ENCODE peak calls at places on chromosomes 5 and 9, in five cellular contexts. M is H9, Z is neuronal stem cell, A is mesendoderm, G is mesenchymal stem cell. U is an unnamed sample.

GRCh38 chr9:113155911-113156559 is 5.2 kb downstream of the SLC31A2 start:
- DNase-seq in M (no peak), Z (no peak), A (no peak), G (no peak), U (no peak)

GRCh38 chr5:149804478-149805450 is 74.7 kb downstream of the PPARGC1B start:
- DNase-seq in M (no peak), Z (no peak), A (no peak), G (no peak), U (no peak)

GRCh38 chr9:138082918-138083636 is 205.5 kb downstream of the CACNA1B start:
- DNase-seq in M (no peak), Z (no peak), A (no peak), G (no peak), U (no peak)

GRCh38 chr5:13591621-13592020 is 352.9 kb downstream of the DNAH5 start:
- DNase-seq in M (no peak), Z (no peak), A (no peak), G (peak), U (peak)

GRCh38 chr5:38249286-38249685 is 9.1 kb upstream of the EGFLAM start:
- DNase-seq in M (no peak), Z (no peak), A (no peak), G (peak), U (no peak)

GRCh38 chr9:93670208-93671029 is 94.0 kb downstream of the PHF2 start:
- DNase-seq in M (peak), Z (no peak), A (no peak), G (peak), U (peak)

GRCh38 chr5:54671111-54671531 is 153.6 kb downstream of the SNX18 start:
- DNase-seq in M (no peak), Z (no peak), A (no peak), G (peak), U (peak)

GRCh38 chr9:113614843-113615648 is 151.5 kb downstream of the RGS3 start:
- DNase-seq in M (peak), Z (no peak), A (no peak), G (peak), U (peak)

GRCh38 chr9:84917366-84918063 is 248.0 kb downstream of the NTRK2 start:
- DNase-seq in M (no peak), Z (no peak), A (peak), G (no peak), U (no peak)

GRCh38 chr5:178323961-178324360 is 91.4 kb upstream of the PHYKPL start:
- DNase-seq in M (no peak), Z (no peak), A (no peak), G (no peak), U (no peak)

GRCh38 chr9:38344566-38345324 is 47.8 kb upstream of the ALDH1B1 start:
- DNase-seq in M (no peak), Z (no peak), A (no peak), G (no peak), U (no peak)

GRCh38 chr5:14552017-14552416 is 29.6 kb upstream of the OTULINL start:
- DNase-seq in M (no peak), Z (no peak), A (no peak), G (no peak), U (no peak)

GRCh38 chr5:1412621-1413020 is 32.6 kb downstream of the SLC6A3 start:
- DNase-seq in M (no peak), Z (no peak), A (no peak), G (no peak), U (no peak)

GRCh38 chr9:5582835-5583195 is 46.1 kb upstream of the RIC1 start:
- DNase-seq in M (no peak), Z (no peak), A (no peak), G (peak), U (peak)

GRCh38 chr9:21696411-21696865 is 106.0 kb upstream of the MTAP start:
- DNase-seq in M (peak), Z (no peak), A (peak), G (no peak), U (no peak)

GRCh38 chr9:121823451-121824169 is 172.2 kb downstream of the DAB2IP start:
- DNase-seq in M (no peak), Z (no peak), A (no peak), G (no peak), U (no peak)

GRCh38 chr9:125564641-125565040 is 142.4 kb downstream of the MAPKAP1 start:
- DNase-seq in M (no peak), Z (no peak), A (no peak), G (no peak), U (no peak)

GRCh38 chr9:121838757-121839669 is 187.6 kb downstream of the DAB2IP start:
- DNase-seq in M (no peak), Z (no peak), A (no peak), G (no peak), U (no peak)

GRCh38 chr5:111251941-111252340 is 27.8 kb downstream of the CAMK4 start:
- DNase-seq in M (no peak), Z (no peak), A (no peak), G (no peak), U (peak)

GRCh38 chr5:154521756-154522155 is 43.7 kb upstream of the HAND1 start:
- DNase-seq in M (no peak), Z (no peak), A (peak), G (no peak), U (no peak)

GRCh38 chr5:72543365-72543764 is 36.2 kb upstream of the ZNF366 start:
- DNase-seq in M (no peak), Z (no peak), A (no peak), G (peak), U (peak)

GRCh38 chr9:93630806-93631411 is 54.5 kb downstream of the PHF2 start:
- DNase-seq in M (no peak), Z (no peak), A (no peak), G (no peak), U (no peak)

GRCh38 chr5:43315262-43315661 is 2.0 kb upstream of the HMGCS1 start:
- DNase-seq in M (no peak), Z (no peak), A (peak), G (peak), U (peak)

GRCh38 chr5:151906246-151906645 is 18.4 kb downstream of the GLRA1 start:
- DNase-seq in M (no peak), Z (no peak), A (no peak), G (no peak), U (peak)

GRCh38 chr5:142874537-142874936 is 104.4 kb downstream of the ARHGAP26 start:
- DNase-seq in M (no peak), Z (no peak), A (no peak), G (no peak), U (no peak)

GRCh38 chr5:135978212-135978631 is 23.4 kb upstream of the LECT2 start:
- DNase-seq in M (no peak), Z (no peak), A (peak), G (no peak), U (no peak)

GRCh38 chr5:43357797-43358196 is 44.6 kb upstream of the HMGCS1 start:
- DNase-seq in M (no peak), Z (no peak), A (no peak), G (no peak), U (no peak)

GRCh38 chr5:80141147-80141671 is 106.1 kb downstream of the THBS4 start:
- DNase-seq in M (peak), Z (peak), A (peak), G (peak), U (peak)

GRCh38 chr5:42944989-42945388 is 95.1 kb downstream of the ANXA2R start:
- DNase-seq in M (no peak), Z (no peak), A (peak), G (peak), U (peak)

GRCh38 chr9:2336055-2336454 is 285.5 kb upstream of the VLDLR start:
- DNase-seq in M (no peak), Z (no peak), A (peak), G (no peak), U (peak)

GRCh38 chr5:102858808-102859207 is 103.7 kb downstream of the PAM start:
- DNase-seq in M (no peak), Z (no peak), A (no peak), G (peak), U (peak)

GRCh38 chr9:124469011-124469832 is 19.0 kb downstream of the ADGRD2 start:
- DNase-seq in M (no peak), Z (no peak), A (no peak), G (no peak), U (no peak)

GRCh38 chr5:17305964-17306725 is 88.7 kb downstream of the BASP1 start:
- DNase-seq in M (peak), Z (no peak), A (peak), G (peak), U (peak)

GRCh38 chr5:37735649-37736347 is 104.0 kb downstream of the GDNF start:
- DNase-seq in M (no peak), Z (no peak), A (no peak), G (peak), U (peak)

GRCh38 chr5:176690911-176691310 is 43.6 kb downstream of the TSPAN17 start:
- DNase-seq in M (no peak), Z (no peak), A (no peak), G (no peak), U (no peak)

GRCh38 chr5:176691524-176691923 is 44.2 kb downstream of the TSPAN17 start:
- DNase-seq in M (no peak), Z (no peak), A (no peak), G (no peak), U (no peak)

GRCh38 chr5:176693477-176693851 is 46.2 kb downstream of the TSPAN17 start:
- DNase-seq in M (no peak), Z (no peak), A (no peak), G (no peak), U (no peak)

GRCh38 chr5:176692835-176693476 is 45.7 kb downstream of the TSPAN17 start:
- DNase-seq in M (no peak), Z (no peak), A (no peak), G (no peak), U (no peak)

GRCh38 chr5:176692326-176692725 is 45.0 kb downstream of the TSPAN17 start:
- DNase-seq in M (no peak), Z (no peak), A (no peak), G (no peak), U (no peak)
- H2BK15ac ChIP-seq in M (no peak), Z (peak), A (no peak), G (no peak), U (no peak)

GRCh38 chr5:98813755-98814154 is 40.3 kb downstream of the RGMB start:
- DNase-seq in M (no peak), Z (no peak), A (no peak), G (no peak), U (no peak)

DNA sequence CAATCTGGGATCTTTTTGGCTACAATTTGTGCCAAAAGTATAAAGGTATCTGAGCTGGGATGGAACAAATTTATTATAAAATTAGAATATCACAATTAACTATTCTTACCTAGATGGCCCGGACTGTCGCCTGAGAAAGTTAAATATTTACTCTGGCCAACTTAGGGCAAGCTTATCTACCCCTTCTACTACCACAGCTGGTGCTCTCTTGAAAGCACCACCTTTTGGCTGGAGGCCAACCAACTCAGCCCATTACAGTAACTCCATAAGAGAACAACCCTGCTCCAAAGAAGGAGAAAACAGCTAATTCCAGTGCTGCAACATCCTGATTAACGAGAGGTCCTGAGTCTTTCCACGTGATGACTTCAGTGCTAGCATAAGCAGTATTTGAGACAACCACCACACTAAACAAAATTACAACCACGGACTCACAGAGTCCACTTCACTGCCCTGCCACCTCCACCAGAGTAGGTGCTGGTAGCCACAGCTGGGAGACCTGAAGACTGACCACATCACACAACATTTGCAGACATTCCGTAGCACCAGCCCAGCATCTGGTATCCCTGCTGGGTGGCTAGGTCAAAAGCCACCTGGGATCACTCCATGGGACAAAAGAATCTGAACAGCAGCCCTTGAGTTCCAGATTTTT is 43.2 kb downstream of the RGMB start:
- DNase-seq in M (no peak), Z (no peak), A (no peak), G (no peak), U (no peak)
- H2BK15ac ChIP-seq in M (no peak), Z (no peak), A (no peak), G (no peak), U (no peak)

DNA sequence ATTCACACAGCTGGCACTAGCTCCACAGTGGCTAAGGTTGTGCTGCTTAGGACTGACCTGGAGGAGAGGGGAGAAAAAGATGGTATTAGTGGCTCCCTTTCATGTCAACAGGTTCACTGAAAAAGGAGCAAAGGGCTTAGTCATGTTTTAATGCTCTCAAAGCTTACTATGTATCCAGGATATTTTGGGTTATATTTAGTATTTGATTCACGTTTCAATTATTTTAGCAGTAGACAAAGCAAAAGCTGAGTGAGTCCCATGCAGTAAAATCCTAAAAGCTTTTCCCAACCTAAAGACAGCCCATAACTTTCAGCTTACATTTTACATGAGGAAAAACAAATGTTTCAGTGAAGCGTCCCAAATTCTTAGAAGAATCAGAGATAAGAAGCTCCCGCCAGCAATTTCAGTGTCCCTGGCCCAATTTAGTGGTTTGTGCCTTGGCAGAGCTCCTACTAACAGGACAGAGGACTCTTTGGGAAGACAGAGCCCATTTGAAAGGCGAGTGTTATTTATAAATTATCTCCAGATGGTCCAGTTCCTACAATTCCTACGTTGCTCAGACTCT is 224.8 kb upstream of the ANKRD55 start:
- DNase-seq in M (no peak), Z (no peak), A (no peak), G (no peak), U (peak)
- H2BK15ac ChIP-seq in M (no peak), Z (no peak), A (no peak), G (no peak), U (peak)

GRCh38 chr9:126641118-126641851 is 27.6 kb downstream of the LMX1B start:
- DNase-seq in M (no peak), Z (no peak), A (no peak), G (no peak), U (no peak)
- H2BK15ac ChIP-seq in M (no peak), Z (peak), A (no peak), G (no peak), U (no peak)

GRCh38 chr9:88191451-88191850 is 53.2 kb upstream of the SPATA31C2 start:
- DNase-seq in M (no peak), Z (no peak), A (no peak), G (no peak), U (no peak)
- H2BK15ac ChIP-seq in M (no peak), Z (no peak), A (no peak), G (no peak), U (no peak)

GRCh38 chr9:129491486-129491855 is 129.4 kb downstream of the C9orf50 start:
- DNase-seq in M (no peak), Z (no peak), A (no peak), G (no peak), U (no peak)
- H2BK15ac ChIP-seq in M (no peak), Z (peak), A (no peak), G (peak), U (peak)

GRCh38 chr9:98974994-98975712 is 31.4 kb downstream of the COL15A1 start:
- DNase-seq in M (peak), Z (peak), A (peak), G (peak), U (peak)
- H2BK15ac ChIP-seq in M (no peak), Z (peak), A (no peak), G (no peak), U (peak)

GRCh38 chr5:170751631-170752030 is 31.9 kb upstream of the GABRP start:
- DNase-seq in M (peak), Z (no peak), A (no peak), G (no peak), U (no peak)
- H2BK15ac ChIP-seq in M (no peak), Z (no peak), A (no peak), G (no peak), U (no peak)

GRCh38 chr9:136572003-136572595 is 26.3 kb upstream of the NOTCH1 start:
- DNase-seq in M (peak), Z (peak), A (peak), G (peak), U (peak)
- H2BK15ac ChIP-seq in M (no peak), Z (peak), A (no peak), G (peak), U (peak)

DNA sequence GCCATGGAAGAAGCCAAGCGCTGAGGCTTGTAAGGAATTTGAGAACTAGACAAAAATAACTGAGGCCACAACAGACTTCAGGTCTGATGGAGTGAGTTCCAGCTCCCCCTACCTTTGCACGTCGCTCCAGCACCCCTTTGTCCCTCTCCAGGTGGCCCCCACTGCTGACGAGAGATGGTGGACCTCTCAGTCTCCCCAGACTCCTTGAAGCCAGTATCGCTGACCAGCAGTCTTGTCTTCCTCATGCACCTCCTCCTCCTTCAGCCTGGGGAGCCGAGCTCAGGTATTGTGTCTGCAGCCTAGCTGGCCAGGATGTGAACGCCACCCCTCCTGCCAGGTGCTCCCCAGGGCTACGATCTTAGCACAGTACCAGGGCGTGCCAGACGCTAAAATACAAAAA is 5.2 kb downstream of the BTNL9 start:
- DNase-seq in M (no peak), Z (no peak), A (no peak), G (no peak), U (no peak)
- H2BK15ac ChIP-seq in M (no peak), Z (no peak), A (no peak), G (no peak), U (no peak)